ENCODE peak calls at places on chromosomes 11 and 22, in five cellular contexts. K is NCI-H1436, H is OCI-LY7, W is GM03348, S is NCI-H2171. P is an unnamed sample.

GRCh38 chr22:42142771-42143461 is 12.3 kb upstream of the CYP2D6 start:
- DNase-seq in K (no peak), H (no peak), W (no peak), S (no peak), P (no peak)

GRCh38 chr22:24706050-24706449 is 68.5 kb downstream of the PIWIL3 start:
- DNase-seq in K (no peak), H (no peak), W (no peak), S (no peak), P (no peak)

GRCh38 chr11:48047616-48048015 is 67.3 kb downstream of the PTPRJ start:
- DNase-seq in K (no peak), H (no peak), W (no peak), S (no peak), P (no peak)

GRCh38 chr11:9529333-9529648 is 44.2 kb upstream of the WEE1 start:
- DNase-seq in K (no peak), H (no peak), W (peak), S (no peak), P (no peak)

GRCh38 chr11:64406221-64406946 is 47.4 kb downstream of the RPS6KA4 start:
- DNase-seq in K (no peak), H (no peak), W (no peak), S (no peak), P (no peak)

GRCh38 chr11:61756452-61757212 is 4.2 kb downstream of the MYRF start:
- DNase-seq in K (peak), H (no peak), W (no peak), S (no peak), P (no peak)

GRCh38 chr11:128532571-128533091 is 54.7 kb downstream of the ETS1 start:
- DNase-seq in K (no peak), H (no peak), W (no peak), S (no peak), P (no peak)

GRCh38 chr11:57266157-57266556 is 29.1 kb upstream of the APLNR start:
- DNase-seq in K (no peak), H (no peak), W (no peak), S (no peak), P (no peak)

GRCh38 chr11:35121326-35121865 is 17.6 kb upstream of the CD44 start:
- DNase-seq in K (no peak), H (no peak), W (no peak), S (no peak), P (no peak)

GRCh38 chr22:40541300-40541699 is 95.2 kb downstream of the MRTFA start:
- DNase-seq in K (no peak), H (no peak), W (no peak), S (no peak), P (no peak)

GRCh38 chr11:64233913-64234839 is at the start of gene VEGFB:
- DNase-seq in K (peak), H (peak), W (peak), S (peak), P (peak)

GRCh38 chr11:111718436-111719325 is 47.5 kb downstream of the PPP2R1B start:
- DNase-seq in K (peak), H (no peak), W (no peak), S (no peak), P (peak)

GRCh38 chr11:128336203-128336602 is 251.2 kb downstream of the ETS1 start:
- DNase-seq in K (no peak), H (no peak), W (peak), S (no peak), P (peak)

GRCh38 chr11:76256448-76256847 is 50.1 kb upstream of the WNT11 start:
- DNase-seq in K (no peak), H (no peak), W (no peak), S (no peak), P (no peak)

GRCh38 chr11:19905280-19905853 is 192.7 kb downstream of the NAV2 start:
- DNase-seq in K (peak), H (peak), W (peak), S (no peak), P (peak)

GRCh38 chr11:8055111-8055835 is 25.7 kb upstream of the TUB start:
- DNase-seq in K (no peak), H (no peak), W (no peak), S (no peak), P (no peak)

GRCh38 chr11:78975081-78975480 is 400.4 kb upstream of the NARS2 start:
- DNase-seq in K (no peak), H (no peak), W (no peak), S (no peak), P (no peak)

GRCh38 chr22:36405671-36406070 is 17.9 kb upstream of the MYH9 start:
- DNase-seq in K (no peak), H (peak), W (peak), S (no peak), P (peak)